ENCODE peak calls at places on chromosome 13, in four cellular contexts. I, V, K and B are unnamed samples.

GRCh38 chr13:23852351-23852750 is 36.8 kb downstream of the MIPEP start:
- DNase-seq in I (no peak), V (no peak), K (no peak), B (no peak)

GRCh38 chr13:46509981-46510380 is 43.0 kb upstream of the LRCH1 start:
- DNase-seq in I (no peak), V (no peak), K (no peak), B (no peak)

GRCh38 chr13:94764576-94765321 is 52.4 kb upstream of the SOX21 start:
- DNase-seq in I (no peak), V (no peak), K (no peak), B (no peak)

GRCh38 chr13:48066310-48066989 is 28.5 kb downstream of the MED4 start:
- DNase-seq in I (peak), V (no peak), K (peak), B (no peak)

GRCh38 chr13:53953205-53953604 is 924.6 kb downstream of the OLFM4 start:
- DNase-seq in I (no peak), V (no peak), K (no peak), B (no peak)

GRCh38 chr13:80251403-80251802 is 89.5 kb downstream of the SPRY2 start:
- DNase-seq in I (no peak), V (no peak), K (no peak), B (peak)

GRCh38 chr13:39159971-39160370 is 121.7 kb downstream of the NHLRC3 start:
- DNase-seq in I (no peak), V (no peak), K (no peak), B (no peak)

GRCh38 chr13:114048463-114048862 is 74.6 kb upstream of the C13orf46 start:
- DNase-seq in I (no peak), V (no peak), K (no peak), B (no peak)

GRCh38 chr13:26722321-26722720 is 38.3 kb downstream of the GPR12 start:
- DNase-seq in I (no peak), V (no peak), K (no peak), B (no peak)

GRCh38 chr13:106567421-106568224 is at the start of gene ARGLU1:
- DNase-seq in I (peak), V (peak), K (peak), B (peak)

GRCh38 chr13:79423801-79424642 is 18.0 kb upstream of the RBM26 start:
- DNase-seq in I (no peak), V (peak), K (peak), B (peak)

GRCh38 chr13:98143601-98144500 is 957 bp downstream of the FARP1 start:
- DNase-seq in I (no peak), V (peak), K (no peak), B (no peak)

DNA sequence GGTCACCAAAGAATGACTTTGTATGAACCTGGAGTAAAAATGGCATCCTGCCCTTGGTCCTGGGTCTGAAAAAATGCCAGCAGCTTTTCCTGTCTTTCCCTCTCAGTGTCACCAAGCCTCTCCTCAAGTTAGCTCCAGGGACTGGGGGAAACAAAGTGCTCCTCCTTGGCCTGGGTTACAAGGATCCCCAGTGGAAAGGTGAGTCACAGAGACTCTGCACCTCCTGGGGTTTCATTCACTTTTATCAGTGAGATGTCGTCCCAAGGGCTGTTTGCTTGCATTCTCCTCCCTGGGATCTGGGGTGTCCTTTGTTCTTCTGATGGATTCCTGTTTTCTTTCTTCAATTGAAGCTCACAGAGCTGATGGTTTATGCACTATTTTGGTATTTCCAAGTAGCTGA is 93.2 kb upstream of the CSNK1A1L start:
- DNase-seq in I (no peak), V (no peak), K (no peak), B (no peak)
- TF ChIP-seq NFIC in I (no peak), V (no peak), K (no peak), B (no peak)

DNA sequence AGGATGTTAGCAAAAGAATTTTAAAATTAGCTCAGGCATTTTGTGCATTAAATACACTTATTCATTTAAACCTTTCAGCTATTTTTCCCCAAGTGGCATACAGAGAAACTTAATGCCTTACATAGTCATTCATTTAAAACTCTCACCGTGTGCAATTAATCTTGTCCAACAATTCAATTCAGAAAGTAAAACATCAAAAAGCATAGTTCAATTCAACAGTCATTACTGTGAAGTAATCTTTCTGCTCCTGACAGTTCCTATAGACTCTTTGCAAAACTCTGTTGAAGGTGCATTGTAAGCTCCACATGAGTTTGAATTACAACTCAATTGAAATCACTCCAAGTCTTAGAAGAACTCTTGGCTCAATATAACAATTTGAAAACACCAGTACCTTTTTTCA is 228.3 kb downstream of the DACH1 start:
- DNase-seq in I (no peak), V (no peak), K (no peak), B (no peak)
- TF ChIP-seq REST in I (no peak), V (no peak), K (no peak), B (no peak)

GRCh38 chr13:112967666-112968379 is 1.2 kb upstream of the MCF2L start:
- DNase-seq in I (no peak), V (no peak), K (no peak), B (no peak)

GRCh38 chr13:112968380-112968909 is 569 bp upstream of the MCF2L start:
- DNase-seq in I (no peak), V (peak), K (no peak), B (no peak)

GRCh38 chr13:112969692-112970338 is 801 bp downstream of the MCF2L start:
- DNase-seq in I (no peak), V (peak), K (no peak), B (no peak)

GRCh38 chr13:112970552-112971287 is 1.7 kb downstream of the MCF2L start:
- DNase-seq in I (no peak), V (no peak), K (no peak), B (no peak)

DNA sequence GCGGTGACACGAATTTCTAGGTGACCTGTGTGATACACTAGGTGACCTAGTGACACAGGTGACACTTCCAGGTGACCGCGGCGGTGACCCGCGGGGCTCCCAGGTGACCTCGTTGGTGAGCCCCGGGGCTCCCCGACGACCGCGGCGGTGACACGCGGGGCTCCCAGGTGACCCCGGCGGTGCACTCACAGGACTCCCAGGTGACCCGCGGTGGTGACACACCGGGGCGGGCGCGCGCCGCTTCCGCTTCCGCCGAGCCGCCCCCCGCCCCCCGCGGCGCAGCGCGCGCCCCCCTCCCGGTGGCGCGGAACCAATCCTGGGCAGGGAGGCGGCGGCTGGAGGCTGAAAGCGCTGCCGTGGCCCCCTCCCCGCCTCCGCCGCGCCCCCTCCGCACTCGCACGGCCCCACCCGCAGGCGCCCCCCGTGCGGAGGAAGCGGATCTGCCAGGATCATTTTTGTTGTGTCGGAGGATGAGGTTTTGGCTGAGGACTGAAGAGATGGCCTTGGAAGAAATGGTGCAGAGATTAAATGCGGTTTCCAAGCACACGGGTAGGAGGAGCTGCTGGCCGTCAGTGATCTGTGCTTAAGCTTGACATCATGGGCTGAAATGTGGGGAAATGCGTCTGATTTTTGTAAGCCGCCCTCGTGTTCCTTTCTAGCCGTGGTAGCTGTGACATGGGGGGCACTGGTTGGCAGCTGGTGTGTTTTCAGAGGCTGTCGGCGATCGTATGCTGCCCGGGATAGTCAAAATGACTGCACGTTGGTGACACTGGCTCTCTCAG is at the start of gene MCF2L:
- DNase-seq in I (no peak), V (peak), K (peak), B (peak)
- TF ChIP-seq NFIC in I (no peak), V (no peak), K (no peak), B (no peak)

GRCh38 chr13:71607575-71607974 is 259.4 kb downstream of the DACH1 start:
- DNase-seq in I (no peak), V (no peak), K (no peak), B (no peak)

GRCh38 chr13:71613347-71613746 is 253.7 kb downstream of the DACH1 start:
- DNase-seq in I (no peak), V (no peak), K (no peak), B (no peak)

GRCh38 chr13:71609271-71609670 is 257.7 kb downstream of the DACH1 start:
- DNase-seq in I (no peak), V (no peak), K (no peak), B (no peak)

GRCh38 chr13:71611292-71611691 is 255.7 kb downstream of the DACH1 start:
- DNase-seq in I (no peak), V (no peak), K (no peak), B (no peak)

GRCh38 chr13:71610876-71611275 is 256.1 kb downstream of the DACH1 start:
- DNase-seq in I (no peak), V (no peak), K (no peak), B (no peak)
- TF ChIP-seq REST in I (no peak), V (no peak), K (no peak), B (no peak)

DNA sequence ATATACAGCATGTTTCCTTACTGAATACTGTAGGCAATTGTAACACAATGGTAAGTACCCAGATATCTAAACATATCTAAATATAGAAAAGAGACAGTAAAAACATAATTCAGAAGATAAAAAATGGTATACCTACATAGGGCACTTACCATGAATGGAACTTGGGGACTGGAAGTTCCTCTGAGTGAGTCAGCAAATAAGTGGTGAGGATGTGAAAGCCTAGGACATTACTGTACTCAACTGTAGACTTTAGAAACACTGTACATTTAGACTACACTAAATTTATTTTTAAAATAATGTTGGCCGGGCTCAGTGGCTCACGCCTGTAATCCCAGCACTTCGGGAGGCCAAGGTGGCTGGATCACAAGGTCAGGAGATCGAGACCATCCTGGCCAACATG is 25.9 kb upstream of the SLC7A1 start:
- DNase-seq in I (no peak), V (no peak), K (no peak), B (no peak)
- TF ChIP-seq NFIC in I (no peak), V (no peak), K (no peak), B (no peak)

DNA sequence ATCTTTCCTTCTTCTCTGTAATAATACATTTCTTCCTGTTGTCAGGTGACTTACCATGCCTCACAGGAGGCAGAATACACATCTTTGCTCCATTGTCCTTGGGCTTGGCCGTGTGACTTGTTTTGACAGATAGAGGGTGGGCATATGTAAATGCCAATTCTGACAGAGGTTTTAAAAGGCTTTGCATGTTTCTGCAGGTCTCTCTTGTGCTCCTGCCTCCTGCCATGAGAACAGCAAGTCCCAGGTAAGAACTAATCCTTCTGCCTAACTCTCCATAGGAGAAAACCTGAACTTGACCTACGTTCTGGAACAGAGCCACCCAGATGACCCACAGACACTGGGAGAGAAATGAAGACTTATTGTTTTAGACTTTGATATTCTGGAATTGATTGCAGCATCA is 88.7 kb upstream of the TNFSF11 start:
- DNase-seq in I (no peak), V (no peak), K (no peak), B (no peak)
- TF ChIP-seq REST in I (no peak), V (no peak), K (no peak), B (no peak)